ENCODE peak calls at places on chromosome 5, in ten cellular contexts. G is neural progenitor cell, F is osteoblast, C is GM23338, J is IMR-90, T is fibroblast of lung, X is HCT116, H is mammary epithelial cell, Y is GM23248, D is OCI-LY7. P is an unnamed sample.

GRCh38 chr5:86565197-86565789 is 52.4 kb upstream of the COX7C start:
- DNase-seq in C (no peak), X (no peak), H (no peak), F (no peak), T (no peak), G (no peak), D (no peak), Y (no peak), J (no peak), P (no peak)

GRCh38 chr5:141040093-141040762 is 10.9 kb upstream of the PCDHB1 start:
- DNase-seq in C (peak; percentile 92), T (no peak), D (no peak), X (peak; percentile 69), G (peak; percentile 83), Y (peak; percentile 31), J (no peak), H (peak; percentile 58), F (peak; percentile 1), P (no peak)

GRCh38 chr5:105680858-105681257 is 1989.9 kb downstream of the EFNA5 start:
- DNase-seq in T (no peak), J (no peak), Y (no peak), X (no peak), F (peak; percentile 44), C (no peak), G (no peak), H (no peak), D (no peak), P (no peak)

GRCh38 chr5:129672006-129672405 is 75.9 kb upstream of the MINAR2 start:
- DNase-seq in X (no peak), C (no peak), G (peak; percentile 67), Y (no peak), H (no peak), D (no peak), T (no peak), F (no peak), J (no peak), P (no peak)

GRCh38 chr5:132070460-132071337 is 2.9 kb upstream of the CSF2 start:
- DNase-seq in C (no peak), G (no peak), J (peak; percentile 84), H (no peak), X (no peak), T (peak; percentile 29), D (no peak), F (peak; percentile 89), Y (peak; percentile 57), P (no peak)

GRCh38 chr5:96627792-96628191 is 34.4 kb upstream of the CAST start:
- DNase-seq in T (no peak), H (no peak), J (no peak), G (no peak), C (no peak), F (no peak), Y (no peak), D (no peak), X (no peak), P (peak; percentile 31)

GRCh38 chr5:25295067-25295466 is 650.3 kb upstream of the CDH10 start:
- DNase-seq in G (no peak), F (no peak), Y (no peak), D (no peak), J (no peak), H (no peak), T (no peak), X (no peak), C (no peak), P (no peak)

GRCh38 chr5:98309785-98310566 is 463.5 kb upstream of the RGMB start:
- DNase-seq in Y (peak; percentile 99), C (peak; percentile 68), G (peak; percentile 54), H (peak; percentile 99), J (peak; percentile 99), F (peak; percentile 84), D (no peak), X (peak; percentile 50), T (peak; percentile 90), P (no peak)

GRCh38 chr5:78726556-78726955 is 78.0 kb upstream of the LHFPL2 start:
- DNase-seq in D (peak; percentile 9), J (peak; percentile 16), H (no peak), T (no peak), F (no peak), C (no peak), X (no peak), Y (no peak), G (no peak), P (no peak)

GRCh38 chr5:166726406-166726805 is 1565.0 kb upstream of the WWC1 start:
- DNase-seq in J (no peak), F (no peak), H (no peak), Y (no peak), X (no peak), G (no peak), C (no peak), D (no peak), T (no peak), P (no peak)

GRCh38 chr5:124801551-124801950 is 55.1 kb upstream of the ZNF608 start:
- DNase-seq in F (no peak), G (peak; percentile 43), C (no peak), J (no peak), D (no peak), H (no peak), T (no peak), Y (no peak), X (no peak), P (no peak)

GRCh38 chr5:141121563-141121962 is at the start of gene PCDHB4:
- DNase-seq in F (no peak), J (no peak), Y (peak; percentile 71), C (peak; percentile 92), X (no peak), H (peak; percentile 10), T (peak; percentile 8), D (no peak), G (peak; percentile 25), P (no peak)

GRCh38 chr5:126369995-126370731 is 53.0 kb upstream of the GRAMD2B start:
- DNase-seq in C (peak; percentile 45), G (no peak), Y (peak; percentile 53), H (no peak), D (no peak), T (no peak), J (peak; percentile 23), X (no peak), F (peak; percentile 60), P (no peak)

GRCh38 chr5:107671742-107672211 is 1.0 kb upstream of the EFNA5 start:
- DNase-seq in T (peak; percentile 68), J (peak; percentile 52), C (peak; percentile 72), F (peak; percentile 97), H (peak; percentile 86), X (peak; percentile 47), Y (peak; percentile 61), G (peak; percentile 75), D (no peak), P (no peak)

DNA sequence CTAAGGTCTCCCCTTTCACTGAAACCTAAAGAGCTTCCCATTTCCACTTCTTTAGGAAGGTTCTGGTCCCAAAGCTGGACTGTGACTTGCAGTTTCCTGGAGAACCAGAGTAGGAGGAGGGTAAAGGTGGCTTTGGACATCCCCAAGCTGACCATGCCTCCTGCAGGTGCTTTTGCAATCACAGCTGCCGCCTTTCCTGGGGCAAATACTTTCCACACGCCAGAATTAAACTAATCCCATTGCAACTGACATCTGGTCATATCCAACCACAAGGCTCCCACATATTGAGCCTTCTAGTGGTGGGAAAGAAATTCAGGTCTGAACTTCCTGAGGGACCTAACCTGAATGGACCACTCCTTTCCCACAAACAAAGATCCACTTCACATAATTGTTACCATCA is 92.7 kb downstream of the NRG2 start:
- DNase-seq in C (no peak), F (no peak), J (no peak), X (no peak), Y (no peak), H (no peak), T (no peak), D (no peak), G (no peak), P (no peak)
- H3K4me1 ChIP-seq in C (peaks cover 7% of the 10 kb centered on the region), F (no peaks in the 10 kb centered on the region), J (no peaks in the 10 kb centered on the region), X (no peaks in the 10 kb centered on the region), Y (no peaks in the 10 kb centered on the region), H (no peaks in the 10 kb centered on the region), T (no peaks in the 10 kb centered on the region), D (no peaks in the 10 kb centered on the region), G (peaks cover 8% of the 10 kb centered on the region), P (no peaks in the 10 kb centered on the region)

DNA sequence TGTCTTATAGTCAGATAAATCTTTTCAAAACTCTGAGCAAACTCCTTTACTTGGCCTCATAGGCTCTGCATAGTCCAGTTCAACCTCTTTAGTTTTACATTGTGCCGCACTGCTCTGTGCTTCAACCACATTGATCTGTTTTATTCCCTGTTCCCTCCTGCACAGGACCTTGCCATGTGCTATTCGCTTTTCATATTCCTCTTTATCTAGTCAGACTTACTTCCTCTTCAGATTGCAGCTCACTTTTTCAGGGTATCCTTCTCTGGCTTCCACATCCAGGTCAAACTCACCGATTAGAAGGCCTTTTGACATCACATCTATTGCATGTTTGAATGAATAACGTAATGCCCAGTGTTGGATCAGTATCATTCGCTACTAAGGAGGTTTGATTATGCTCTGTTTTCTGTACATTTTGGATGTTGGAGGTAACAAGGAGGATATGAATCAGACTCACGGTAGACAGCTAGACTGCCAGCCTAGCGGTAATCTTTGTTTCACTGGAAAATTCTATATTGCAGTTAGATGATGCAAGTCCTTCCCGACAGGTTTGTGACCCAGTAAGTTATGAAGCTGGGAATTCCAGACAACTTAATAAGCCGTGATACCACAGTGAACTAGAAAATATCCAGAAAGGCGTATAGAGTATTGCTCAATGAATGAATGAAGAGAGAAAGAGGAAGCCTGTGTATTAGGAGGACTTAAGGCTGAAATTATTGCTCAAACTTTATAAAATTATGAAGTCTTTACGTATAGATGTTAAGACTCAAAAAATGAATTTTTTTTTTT is 65.7 kb downstream of the IQGAP2 start:
- DNase-seq in Y (no peak), H (no peak), J (no peak), D (no peak), X (no peak), F (no peak), T (no peak), G (no peak), C (no peak), P (no peak)
- H2AFZ ChIP-seq in Y (no peak overlapping the region), H (no peak overlapping the region), J (no peak overlapping the region), D (no peak overlapping the region), X (no peak overlapping the region), F (no peak overlapping the region), T (no peak overlapping the region), G (no peak overlapping the region), C (no peak overlapping the region), P (no peak overlapping the region)

GRCh38 chr5:65128226-65128625 is 353.5 kb downstream of the ADAMTS6 start:
- DNase-seq in C (peak; percentile 41), Y (no peak), X (no peak), D (no peak), F (no peak), H (no peak), J (peak; percentile 52), T (peak; percentile 34), G (peak; percentile 34), P (no peak)
- H3K4me1 ChIP-seq in C (no peaks in the 10 kb centered on the region), Y (peaks cover 26% of the 10 kb centered on the region), X (no peaks in the 10 kb centered on the region), D (no peaks in the 10 kb centered on the region), F (peaks cover 31% of the 10 kb centered on the region), H (no peaks in the 10 kb centered on the region), J (peaks cover 19% of the 10 kb centered on the region), T (peaks cover 19% of the 10 kb centered on the region), G (peaks cover 10% of the 10 kb centered on the region), P (no peaks in the 10 kb centered on the region)

DNA sequence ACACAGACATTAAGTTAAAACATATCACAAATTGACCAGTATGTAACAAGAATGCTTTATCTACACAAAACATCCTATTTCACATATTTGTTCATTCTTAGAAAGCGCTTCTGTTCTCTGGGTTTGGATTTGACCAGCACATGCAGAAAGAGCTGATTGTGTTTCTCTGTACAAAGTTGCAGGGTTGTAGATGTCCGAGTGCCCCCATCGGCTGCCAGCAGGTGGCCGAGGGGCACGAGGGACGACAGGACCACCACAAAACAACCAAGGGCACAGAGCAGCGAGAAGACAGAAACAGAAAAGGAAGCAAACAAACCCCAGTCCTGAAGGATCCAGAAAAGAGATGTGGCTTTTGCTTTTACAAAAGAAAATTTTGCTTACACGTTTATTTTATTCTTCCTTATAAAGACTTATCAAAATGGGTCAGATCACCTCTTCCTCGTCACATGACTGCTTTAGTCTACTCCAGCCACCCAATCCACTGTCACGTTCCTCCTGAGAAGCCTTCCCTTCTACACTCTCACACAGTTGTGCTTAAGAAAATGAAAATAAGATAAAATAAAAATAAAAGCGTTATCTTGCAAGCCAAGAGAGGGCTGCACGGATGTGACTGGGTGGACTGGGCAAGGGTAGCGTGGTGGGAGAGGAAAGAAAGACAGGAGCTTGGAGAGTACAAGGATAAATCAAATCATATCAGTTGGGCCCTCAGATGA is 9.5 kb downstream of the OTP start:
- DNase-seq in F (peak; percentile 66), D (no peak), J (no peak), G (peak; percentile 36), C (peak; percentile 36), X (no peak), Y (peak; percentile 8), H (no peak), T (no peak), P (peak; percentile 67)
- H2AFZ ChIP-seq in F (no peak overlapping the region), D (no peak overlapping the region), J (no peak overlapping the region), G (peak overlapping the region; percentile 53), C (peak overlapping the region; percentile 83), X (peak overlapping the region; percentile 24), Y (peak overlapping the region; percentile 73), H (peak overlapping the region; percentile 65), T (no peak overlapping the region), P (peak overlapping the region; percentile 44)

P was measured in Karpas-422.